ENCODE peak calls at places on chromosome 2, in ten cellular contexts. G is activated CD4-positive, alpha-beta T cell treated with anti-CD3 and anti-CD28 coated beads for 24 hours; S is activated naive CD8-positive, alpha-beta T cell treated with anti-CD3 and anti-CD28 coated beads, Interleukin-2, amount 10 ng/mL, durations not matched to agents 7 days and 5 days; W is RWPE2; U is tibial nerve; D is GM12864; Y is NCI-H526; C is type B pancreatic cell; E is colonic mucosa; Q is astrocyte of the spinal cord. N is an unnamed sample.

GRCh38 chr2:48900321-48901014 is 144.9 kb upstream of the LHCGR start:
- DNase-seq in G (no peak), S (no peak), W (no peak), U (no peak), D (no peak), Y (no peak), C (no peak), E (no peak), Q (no peak), N (no peak)

GRCh38 chr2:218033590-218034496 is 31.0 kb upstream of the TNS1 start:
- DNase-seq in G (no peak), S (no peak), W (no peak), U (no peak), D (no peak), Y (no peak), C (no peak), E (peak; percentile 17), Q (no peak), N (no peak)

GRCh38 chr2:53827398-53828175 is 32.2 kb downstream of the GPR75 start:
- DNase-seq in G (no peak), S (no peak), W (no peak), U (no peak), D (no peak), Y (no peak), C (no peak), E (no peak), Q (peak; percentile 13), N (peak; percentile 3)

GRCh38 chr2:27016801-27017325 is 15.9 kb upstream of the TMEM214 start:
- DNase-seq in G (peak; percentile 38), S (peak; percentile 44), W (no peak), U (no peak), D (no peak), Y (no peak), C (no peak), E (peak; percentile 68), Q (peak; percentile 74), N (peak; percentile 68)

GRCh38 chr2:9112079-9112721 is 94.4 kb upstream of the ASAP2 start:
- DNase-seq in G (no peak), S (no peak), W (peak; percentile 95), U (no peak), D (no peak), Y (no peak), C (no peak), E (no peak), Q (peak; percentile 92), N (peak; percentile 65)

GRCh38 chr2:24745825-24746224 is 47.4 kb downstream of the PTRHD1 start:
- DNase-seq in G (no peak), S (no peak), W (no peak), U (no peak), D (no peak), Y (no peak), C (no peak), E (no peak), Q (no peak), N (no peak)

GRCh38 chr2:21268871-21269224 is 145.1 kb downstream of the TDRD15 start:
- DNase-seq in G (no peak), S (no peak), W (no peak), U (no peak), D (no peak), Y (no peak), C (no peak), E (no peak), Q (no peak), N (no peak)

GRCh38 chr2:221792971-221793670 is 221.0 kb upstream of the EPHA4 start:
- DNase-seq in G (no peak), S (no peak), W (no peak), U (no peak), D (no peak), Y (peak; percentile 35), C (no peak), E (no peak), Q (no peak), N (no peak)

GRCh38 chr2:240997856-240998705 is at the start of gene SNED1:
- DNase-seq in G (peak; percentile 41), S (peak; percentile 81), W (peak; percentile 79), U (peak; percentile 89), D (no peak), Y (no peak), C (peak; percentile 85), E (peak; percentile 92), Q (peak; percentile 85), N (no peak)

GRCh38 chr2:211455225-211455841 is 898.9 kb downstream of the CPS1 start:
- DNase-seq in G (no peak), S (no peak), W (no peak), U (no peak), D (no peak), Y (peak; percentile 35), C (no peak), E (peak; percentile 20), Q (peak; percentile 65), N (peak; percentile 37)

GRCh38 chr2:194205568-194206227 is 1451.3 kb upstream of the SLC39A10 start:
- DNase-seq in G (no peak), S (no peak), W (no peak), U (no peak), D (no peak), Y (no peak), C (no peak), E (no peak), Q (no peak), N (no peak)

GRCh38 chr2:173251225-173251624 is 103.4 kb upstream of the CDCA7 start:
- DNase-seq in G (no peak), S (no peak), W (no peak), U (no peak), D (no peak), Y (no peak), C (no peak), E (no peak), Q (no peak), N (no peak)

GRCh38 chr2:107693604-107694003 is 133.1 kb upstream of the RGPD4 start:
- DNase-seq in G (no peak), S (no peak), W (no peak), U (no peak), D (no peak), Y (no peak), C (no peak), E (no peak), Q (no peak), N (no peak)

GRCh38 chr2:196077821-196078220 is 9.2 kb upstream of the DNAH7 start:
- DNase-seq in G (no peak), S (no peak), W (no peak), U (no peak), D (no peak), Y (no peak), C (no peak), E (no peak), Q (no peak), N (no peak)

GRCh38 chr2:164993287-164994016 is 38.1 kb upstream of the SLC38A11 start:
- DNase-seq in G (no peak), S (no peak), W (no peak), U (no peak), D (no peak), Y (no peak), C (no peak), E (no peak), Q (no peak), N (no peak)

GRCh38 chr2:45212953-45213635 is 203.8 kb upstream of the SIX2 start:
- DNase-seq in G (no peak), S (no peak), W (no peak), U (no peak), D (no peak), Y (no peak), C (no peak), E (no peak), Q (peak; percentile 47), N (no peak)

GRCh38 chr2:2048461-2048860 is 282.6 kb downstream of the MYT1L start:
- DNase-seq in G (no peak), S (no peak), W (no peak), U (no peak), D (no peak), Y (no peak), C (no peak), E (no peak), Q (no peak), N (no peak)

GRCh38 chr2:238967031-238967977 is 119.4 kb downstream of the TWIST2 start:
- DNase-seq in G (no peak), S (no peak), W (no peak), U (no peak), D (no peak), Y (no peak), C (no peak), E (peak; percentile 12), Q (no peak), N (no peak)

GRCh38 chr2:183868707-183869106 is 729.6 kb upstream of the ZNF804A start:
- DNase-seq in G (no peak), S (no peak), W (no peak), U (no peak), D (no peak), Y (no peak), C (no peak), E (no peak), Q (peak; percentile 75), N (peak; percentile 36)

GRCh38 chr2:120133572-120134244 is 89.5 kb downstream of the TMEM185B start:
- DNase-seq in G (no peak), S (no peak), W (no peak), U (no peak), D (no peak), Y (no peak), C (no peak), E (no peak), Q (no peak), N (no peak)

GRCh38 chr2:226475650-226476049 is 324.0 kb downstream of the IRS1 start:
- DNase-seq in G (no peak), S (no peak), W (no peak), U (no peak), D (no peak), Y (no peak), C (no peak), E (no peak), Q (peak; percentile 75), N (peak; percentile 69)

GRCh38 chr2:55843096-55843991 is 80.2 kb downstream of the EFEMP1 start:
- DNase-seq in G (no peak), S (no peak), W (peak; percentile 52), U (no peak), D (no peak), Y (no peak), C (no peak), E (peak; percentile 70), Q (peak; percentile 91), N (peak; percentile 52)

GRCh38 chr2:179950391-179950790 is 56.7 kb downstream of the CWC22 start:
- DNase-seq in G (no peak), S (no peak), W (no peak), U (no peak), D (no peak), Y (no peak), C (no peak), E (no peak), Q (no peak), N (no peak)

GRCh38 chr2:109284816-109285215 is 155.8 kb downstream of the SH3RF3 start:
- DNase-seq in G (no peak), S (no peak), W (no peak), U (no peak), D (no peak), Y (no peak), C (no peak), E (no peak), Q (peak; percentile 64), N (peak; percentile 32)

GRCh38 chr2:128304715-128305554 is 13.7 kb downstream of the HS6ST1 start:
- DNase-seq in G (no peak), S (no peak), W (peak; percentile 99), U (peak; percentile 70), D (no peak), Y (peak; percentile 48), C (no peak), E (no peak), Q (peak; percentile 96), N (peak; percentile 93)

GRCh38 chr2:210195066-210195852 is 24.1 kb upstream of the KANSL1L start:
- DNase-seq in G (no peak), S (no peak), W (no peak), U (no peak), D (no peak), Y (peak; percentile 18), C (no peak), E (no peak), Q (peak; percentile 64), N (peak; percentile 41)

GRCh38 chr2:237364655-237365054 is 49.3 kb downstream of the COL6A3 start:
- DNase-seq in G (no peak), S (no peak), W (no peak), U (no peak), D (no peak), Y (no peak), C (no peak), E (no peak), Q (no peak), N (no peak)

GRCh38 chr2:149720615-149721014 is 133.0 kb upstream of the MMADHC start:
- DNase-seq in G (no peak), S (no peak), W (no peak), U (no peak), D (no peak), Y (no peak), C (no peak), E (no peak), Q (no peak), N (no peak)

N was measured in astrocyte of the cerebellum.